ENCODE peak calls at places on chromosomes 5 and 9, in nine cellular contexts. O is breast epithelium; P is PC-3; G is naive thymus-derived CD4-positive, alpha-beta T cell; R is mesenchymal stem cell; W is CD4-positive, CD25-positive, alpha-beta regulatory T cell; N is spleen; D is thoracic aorta; Y is A549. J is an unnamed sample.

GRCh38 chr5:123809594-123810172 is 297.7 kb downstream of the CSNK1G3 start:
- DNase-seq in Y (no peak), D (no peak), R (no peak), O (no peak), G (no peak), P (no peak), W (no peak), N (no peak), J (no peak)

GRCh38 chr5:133287500-133287899 is 235.7 kb downstream of the HSPA4 start:
- DNase-seq in Y (peak; percentile 39), N (no peak), R (peak; percentile 29), P (peak; percentile 53), O (no peak), W (no peak), G (peak; percentile 11), D (no peak), J (peak; percentile 31)

GRCh38 chr9:104872959-104873850 is 54.8 kb downstream of the ABCA1 start:
- DNase-seq in W (no peak), O (no peak), R (peak; percentile 99), N (no peak), G (no peak), Y (peak; percentile 43), P (peak; percentile 88), D (no peak), J (peak; percentile 56)

GRCh38 chr9:80410106-80410505 is 838.3 kb downstream of the TLE4 start:
- DNase-seq in N (no peak), P (no peak), R (peak; percentile 86), W (no peak), D (no peak), O (no peak), Y (no peak), G (no peak), J (no peak)

GRCh38 chr5:114018178-114018577 is 343.7 kb upstream of the KCNN2 start:
- DNase-seq in W (no peak), D (no peak), G (no peak), N (no peak), Y (no peak), O (no peak), R (peak; percentile 9), P (no peak), J (no peak)

GRCh38 chr5:147882586-147883313 is 4.2 kb downstream of the SCGB3A2 start:
- DNase-seq in D (no peak), G (no peak), Y (no peak), R (no peak), W (no peak), O (no peak), N (no peak), P (no peak), J (no peak)

GRCh38 chr5:5699062-5699461 is 276.6 kb downstream of the ICE1 start:
- DNase-seq in D (no peak), Y (no peak), P (no peak), G (no peak), O (no peak), R (no peak), W (no peak), N (no peak), J (no peak)

GRCh38 chr5:21071986-21072385 is 1084.0 kb upstream of the CDH18 start:
- DNase-seq in R (no peak), W (no peak), P (peak; percentile 40), O (no peak), N (no peak), D (no peak), G (no peak), Y (no peak), J (no peak)

GRCh38 chr5:36692791-36693763 is 86.7 kb downstream of the SLC1A3 start:
- DNase-seq in P (peak; percentile 83), W (no peak), N (peak; percentile 92), D (peak; percentile 19), O (peak; percentile 71), R (peak; percentile 53), G (no peak), Y (peak; percentile 59), J (peak; percentile 69)

GRCh38 chr5:1093361-1093760 is 18.5 kb downstream of the SLC12A7 start:
- DNase-seq in P (no peak), R (no peak), D (no peak), Y (no peak), G (no peak), W (no peak), O (no peak), N (no peak), J (no peak)

GRCh38 chr5:74378464-74378863 is 262.1 kb downstream of the ENC1 start:
- DNase-seq in G (no peak), O (no peak), N (no peak), Y (no peak), P (no peak), D (no peak), W (no peak), R (peak; percentile 20), J (no peak)
- H3K4me3 ChIP-seq in G (no peak overlapping the region), O (no peak overlapping the region), N (no peak overlapping the region), Y (no peak overlapping the region), P (no peak overlapping the region), D (no peak overlapping the region), W (no peak overlapping the region), R (no peak overlapping the region), J (no peak overlapping the region)

GRCh38 chr5:175691761-175692160 is 33.9 kb downstream of the HRH2 start:
- DNase-seq in W (no peak), O (no peak), P (no peak), Y (no peak), N (peak; percentile 64), R (no peak), D (no peak), G (no peak), J (no peak)

GRCh38 chr5:175688352-175689146 is 30.7 kb downstream of the HRH2 start:
- DNase-seq in O (no peak), D (no peak), Y (no peak), W (no peak), P (no peak), G (no peak), N (peak; percentile 69), R (no peak), J (no peak)

GRCh38 chr5:175690586-175690985 is 32.7 kb downstream of the HRH2 start:
- DNase-seq in R (no peak), D (no peak), N (peak; percentile 41), Y (no peak), O (no peak), G (no peak), W (no peak), P (no peak), J (no peak)

GRCh38 chr5:175689147-175689991 is 31.5 kb downstream of the HRH2 start:
- DNase-seq in P (no peak), N (peak; percentile 77), O (no peak), D (peak; percentile 71), W (no peak), R (no peak), Y (no peak), G (no peak), J (peak; percentile 19)

GRCh38 chr5:175690025-175690424 is 32.2 kb downstream of the HRH2 start:
- DNase-seq in O (no peak), P (no peak), W (no peak), N (peak; percentile 76), Y (no peak), D (no peak), G (no peak), R (no peak), J (no peak)
- H3K27ac ChIP-seq in O (peak overlapping the region; percentile 38), P (no peak overlapping the region), W (no peak overlapping the region), N (peak overlapping the region; percentile 84), Y (no peak overlapping the region), D (peak overlapping the region; percentile 48), G (no peak overlapping the region), R (no peak overlapping the region), J (no peak overlapping the region)

GRCh38 chr5:142025637-142026036 is 12.8 kb upstream of the GNPDA1 start:
- DNase-seq in R (no peak), G (no peak), P (no peak), W (no peak), N (no peak), O (no peak), Y (no peak), D (no peak), J (no peak)

GRCh38 chr5:142020122-142020659 is 7.4 kb upstream of the GNPDA1 start:
- DNase-seq in D (no peak), R (no peak), W (no peak), Y (no peak), G (no peak), P (no peak), O (no peak), N (no peak), J (no peak)

GRCh38 chr5:142023836-142024235 is 11.0 kb upstream of the GNPDA1 start:
- DNase-seq in G (no peak), Y (no peak), P (no peak), R (no peak), O (no peak), D (no peak), W (no peak), N (no peak), J (no peak)

GRCh38 chr5:142024771-142025304 is 12.0 kb upstream of the GNPDA1 start:
- DNase-seq in W (peak; percentile 77), R (peak; percentile 81), Y (peak; percentile 97), D (peak; percentile 36), N (peak; percentile 96), O (peak; percentile 70), P (peak; percentile 83), G (peak; percentile 78), J (peak; percentile 70)
- H3K4me3 ChIP-seq in W (peak overlapping the region; percentile 90), R (no peak overlapping the region), Y (peak overlapping the region; percentile 46), D (peak overlapping the region; percentile 68), N (peak overlapping the region; percentile 29), O (peak overlapping the region; percentile 65), P (peak overlapping the region; percentile 71), G (peak overlapping the region; percentile 62), J (peak overlapping the region; percentile 55)

GRCh38 chr5:120613729-120614128 is 149.6 kb downstream of the PRR16 start:
- DNase-seq in G (no peak), Y (no peak), W (no peak), O (no peak), N (no peak), P (no peak), R (peak; percentile 40), D (no peak), J (no peak)
- H3K27ac ChIP-seq in G (no peak overlapping the region), Y (no peak overlapping the region), W (no peak overlapping the region), O (no peak overlapping the region), N (no peak overlapping the region), P (no peak overlapping the region), R (peak overlapping the region; percentile 97), D (peak overlapping the region; percentile 9), J (no peak overlapping the region)

GRCh38 chr5:42302186-42302585 is 121.1 kb upstream of the GHR start:
- DNase-seq in O (no peak), G (no peak), Y (no peak), P (peak; percentile 95), R (no peak), N (no peak), D (no peak), W (no peak), J (no peak)
- H3K4me3 ChIP-seq in O (no peak overlapping the region), G (no peak overlapping the region), Y (no peak overlapping the region), P (peak overlapping the region; percentile 26), R (no peak overlapping the region), N (no peak overlapping the region), D (no peak overlapping the region), W (no peak overlapping the region), J (no peak overlapping the region)

DNA sequence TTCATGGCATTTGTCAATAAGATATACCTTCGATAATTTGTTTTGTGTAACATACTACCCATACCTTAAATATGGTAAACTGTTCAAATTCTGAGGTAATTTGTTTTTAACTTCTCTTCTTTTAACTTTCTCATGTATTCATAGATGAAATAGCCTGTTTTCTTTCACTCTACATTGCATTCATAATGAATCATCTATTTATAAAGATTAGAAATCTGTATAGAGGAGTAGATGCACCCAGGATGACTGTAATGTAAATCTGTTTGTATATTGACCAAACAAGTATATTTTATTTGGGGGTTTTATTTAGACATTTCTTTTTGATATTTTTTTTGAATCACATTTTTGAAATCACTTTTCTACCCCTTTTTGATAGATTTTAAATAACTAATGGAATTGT is 144.6 kb downstream of the CD180 start:
- DNase-seq in P (peak; percentile 25), N (no peak), D (no peak), Y (no peak), G (no peak), R (no peak), W (no peak), O (no peak), J (no peak)
- H3K27ac ChIP-seq in P (no peak overlapping the region), N (no peak overlapping the region), D (no peak overlapping the region), Y (no peak overlapping the region), G (no peak overlapping the region), R (no peak overlapping the region), W (no peak overlapping the region), O (no peak overlapping the region), J (no peak overlapping the region)

J was measured in tibial nerve.